ENCODE peak calls at places on chromosomes 1 and 21, in ten cellular contexts. D is activated naive CD4-positive, alpha-beta T cell treated with anti-CD3 and anti-CD28 coated beads, Interleukin-2, amount 50 U/mL, for 16 hours; L is neuronal stem cell; G is AG04450; Z is substantia nigra; Q is epithelial cell of esophagus; E is EL; I is LoVo; R is OCI-LY7; T is posterior cingulate gyrus. N is an unnamed sample.

GRCh38 chr1:22522221-22522743 is 41.0 kb upstream of the EPHA8 start:
- DNase-seq in L (no peak), I (no peak), R (no peak), Z (no peak), E (no peak), G (no peak), D (no peak), T (no peak), Q (no peak), N (no peak)

GRCh38 chr1:84774674-84775548 is 84.7 kb upstream of the SSX2IP start:
- DNase-seq in Q (no peak), E (no peak), R (no peak), Z (no peak), I (no peak), D (no peak), T (peak; percentile 35), G (no peak), L (no peak), N (no peak)

GRCh38 chr21:16302851-16303282 is 573.1 kb downstream of the USP25 start:
- DNase-seq in E (peak; percentile 9), T (no peak), L (no peak), R (no peak), Z (peak; percentile 25), G (no peak), Q (no peak), D (no peak), I (no peak), N (peak; percentile 16)

GRCh38 chr1:27544818-27545612 is 55.0 kb upstream of the WASF2 start:
- DNase-seq in L (no peak), Z (no peak), I (no peak), R (no peak), G (no peak), T (no peak), D (no peak), E (peak; percentile 52), Q (no peak), N (peak; percentile 47)

GRCh38 chr1:199353906-199354305 is 673.6 kb upstream of the NR5A2 start:
- DNase-seq in G (no peak), E (no peak), D (no peak), I (no peak), R (no peak), L (no peak), Q (no peak), T (no peak), Z (no peak), N (no peak)

GRCh38 chr1:6033986-6034749 is 11.5 kb upstream of the KCNAB2 start:
- DNase-seq in R (peak; percentile 12), L (no peak), D (peak; percentile 45), G (no peak), E (peak; percentile 23), I (no peak), T (peak; percentile 76), Q (peak; percentile 49), Z (peak; percentile 48), N (peak; percentile 16)

GRCh38 chr1:235423214-235423652 is 56.0 kb downstream of the TBCE start:
- DNase-seq in L (no peak), Q (no peak), R (no peak), I (no peak), Z (no peak), G (no peak), E (no peak), T (no peak), D (peak; percentile 16), N (no peak)

GRCh38 chr1:27785763-27786162 is 12.7 kb downstream of the STX12 start:
- DNase-seq in Q (peak; percentile 80), T (no peak), L (no peak), Z (no peak), R (no peak), E (peak; percentile 43), D (no peak), G (no peak), I (peak; percentile 21), N (peak; percentile 60)

GRCh38 chr1:179342740-179343404 is 22.9 kb upstream of the AXDND1 start:
- DNase-seq in D (no peak), L (no peak), T (no peak), I (no peak), G (no peak), Q (no peak), E (no peak), R (no peak), Z (no peak), N (no peak)

GRCh38 chr1:20328201-20328600 is 37.5 kb downstream of the VWA5B1 start:
- DNase-seq in L (no peak), T (no peak), Z (no peak), G (no peak), I (no peak), E (no peak), D (no peak), R (no peak), Q (no peak), N (no peak)

GRCh38 chr21:40204956-40205355 is 337.7 kb downstream of the PCP4 start:
- DNase-seq in E (no peak), I (no peak), G (no peak), D (no peak), T (no peak), L (no peak), Q (no peak), R (no peak), Z (no peak), N (no peak)

N was measured in renal cortical epithelial cell.